ENCODE peak calls at places on chromosomes 1 and 21, in seven cellular contexts. K is thyroid gland, M is testis, X is uterus, U is Peyer's patch, T is gastrocnemius medialis, B is stomach. D is an unnamed sample.

GRCh38 chr1:82893712-82894111 is 1093.0 kb downstream of the ADGRL2 start:
- DNase-seq in B (no peak), K (no peak), T (no peak), U (no peak), M (no peak), X (no peak), D (no peak)

GRCh38 chr1:172637522-172637921 is 21.4 kb upstream of the FASLG start:
- DNase-seq in U (no peak), M (no peak), X (no peak), T (no peak), B (no peak), K (no peak), D (no peak)

GRCh38 chr1:175089319-175089718 is 21.7 kb downstream of the TNN start:
- DNase-seq in U (no peak), M (no peak), B (no peak), K (no peak), X (no peak), T (peak; percentile 17), D (no peak)

GRCh38 chr21:42684109-42684916 is 30.9 kb downstream of the PDE9A start:
- DNase-seq in K (no peak), M (no peak), T (no peak), U (no peak), B (no peak), X (no peak), D (no peak)

GRCh38 chr1:115412286-115412685 is 74.2 kb upstream of the NGF start:
- DNase-seq in T (no peak), B (no peak), U (no peak), M (no peak), X (no peak), K (no peak), D (no peak)

GRCh38 chr1:149916193-149916926 is 1.3 kb downstream of the SV2A start:
- DNase-seq in T (no peak), U (no peak), X (no peak), B (no peak), K (no peak), M (no peak), D (peak; percentile 81)

GRCh38 chr1:158024737-158025136 is 31.3 kb downstream of the KIRREL1 start:
- DNase-seq in U (no peak), B (no peak), X (no peak), T (peak; percentile 59), M (no peak), K (no peak), D (no peak)

GRCh38 chr1:59142663-59143487 is 154.0 kb upstream of the FGGY start:
- DNase-seq in X (peak; percentile 27), U (no peak), K (no peak), B (no peak), T (no peak), M (no peak), D (no peak)

GRCh38 chr1:24888971-24889670 is 41.0 kb downstream of the RUNX3 start:
- DNase-seq in U (no peak), B (no peak), T (no peak), X (no peak), M (no peak), K (no peak), D (no peak)

GRCh38 chr1:6065093-6065878 is 19.6 kb downstream of the KCNAB2 start:
- DNase-seq in B (no peak), M (no peak), U (no peak), X (no peak), T (no peak), K (no peak), D (no peak)

GRCh38 chr1:234782057-234782800 is 172.3 kb upstream of the IRF2BP2 start:
- DNase-seq in U (no peak), B (no peak), M (no peak), K (no peak), X (no peak), T (no peak), D (no peak)

GRCh38 chr21:35428489-35428888 is 379.4 kb upstream of the RUNX1 start:
- DNase-seq in M (peak; percentile 21), U (no peak), T (peak; percentile 12), X (no peak), B (no peak), K (no peak), D (peak; percentile 16)

GRCh38 chr1:8027748-8028631 is 1.9 kb upstream of the ERRFI1 start:
- DNase-seq in X (no peak), T (no peak), U (no peak), B (no peak), M (no peak), K (no peak), D (no peak)

GRCh38 chr1:23878668-23879067 is 10.6 kb upstream of the FUCA1 start:
- DNase-seq in X (no peak), K (no peak), U (no peak), T (no peak), B (no peak), M (no peak), D (no peak)

GRCh38 chr21:44706026-44706705 is 5.2 kb downstream of the TSPEAR start:
- DNase-seq in M (peak; percentile 9), T (no peak), U (no peak), X (no peak), K (no peak), B (peak; percentile 9), D (no peak)

GRCh38 chr21:44704636-44705001 is 6.8 kb downstream of the TSPEAR start:
- DNase-seq in B (no peak), M (peak; percentile 11), X (no peak), K (no peak), T (no peak), U (no peak), D (peak; percentile 6)

GRCh38 chr21:44708866-44709425 is 2.4 kb downstream of the TSPEAR start:
- DNase-seq in K (no peak), U (no peak), T (no peak), X (no peak), M (no peak), B (peak; percentile 23), D (peak; percentile 74)

GRCh38 chr21:44708213-44708865 is 3.0 kb downstream of the TSPEAR start:
- DNase-seq in K (peak; percentile 73), U (no peak), X (no peak), M (no peak), T (no peak), B (peak; percentile 19), D (peak; percentile 48)

DNA sequence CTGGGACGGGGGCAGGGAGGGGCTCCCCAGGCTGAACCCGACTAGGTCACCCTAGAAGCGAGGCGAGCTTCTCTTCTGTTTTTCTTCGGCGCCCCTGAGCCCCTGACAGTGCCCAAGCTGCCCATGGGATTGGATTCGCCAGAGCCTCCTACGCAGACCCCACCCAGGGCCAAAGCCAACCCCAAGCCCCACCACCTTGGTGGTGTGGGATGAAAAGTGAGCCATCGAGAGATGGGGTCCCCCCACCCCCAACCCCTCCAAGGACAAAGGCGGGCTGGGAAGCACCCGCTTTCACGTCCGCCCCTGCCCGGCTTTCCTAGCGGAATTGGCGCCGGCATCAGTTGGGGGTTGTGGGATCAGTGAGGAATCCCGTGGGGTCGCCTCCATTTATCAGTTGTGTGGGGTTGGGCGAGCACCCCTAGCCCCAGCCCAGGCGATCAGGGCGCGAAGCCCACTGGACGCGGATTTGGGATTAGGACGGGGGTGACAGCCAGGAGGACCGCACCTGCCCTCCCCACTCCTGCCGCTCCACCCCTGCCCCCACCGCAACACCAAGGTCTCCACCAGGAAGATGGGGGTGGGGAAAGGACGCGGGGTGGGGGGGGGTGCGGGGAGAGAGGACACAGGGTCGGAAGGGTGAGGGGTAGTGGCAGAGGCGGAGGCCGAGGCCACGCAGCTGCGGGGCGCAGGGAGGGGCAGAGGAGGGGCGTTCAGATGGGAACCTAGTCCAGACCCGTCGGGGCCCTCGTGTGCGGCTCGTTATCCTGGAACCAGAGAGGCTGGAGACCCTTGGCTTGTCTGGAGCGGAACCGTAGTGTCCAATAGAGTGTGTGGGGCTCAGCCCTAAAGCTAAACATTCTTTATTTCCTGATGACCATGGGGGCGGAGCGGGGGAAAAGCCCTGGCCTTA is 4.4 kb downstream of the TSPEAR start:
- DNase-seq in K (no peak), B (peak; percentile 16), M (no peak), T (no peak), X (no peak), U (no peak), D (no peak)
- H3K4me3 ChIP-seq in K (no peak overlapping the region), B (no peak overlapping the region), M (no peak overlapping the region), T (no peak overlapping the region), X (no peak overlapping the region), U (no peak overlapping the region), D (no peak overlapping the region)

DNA sequence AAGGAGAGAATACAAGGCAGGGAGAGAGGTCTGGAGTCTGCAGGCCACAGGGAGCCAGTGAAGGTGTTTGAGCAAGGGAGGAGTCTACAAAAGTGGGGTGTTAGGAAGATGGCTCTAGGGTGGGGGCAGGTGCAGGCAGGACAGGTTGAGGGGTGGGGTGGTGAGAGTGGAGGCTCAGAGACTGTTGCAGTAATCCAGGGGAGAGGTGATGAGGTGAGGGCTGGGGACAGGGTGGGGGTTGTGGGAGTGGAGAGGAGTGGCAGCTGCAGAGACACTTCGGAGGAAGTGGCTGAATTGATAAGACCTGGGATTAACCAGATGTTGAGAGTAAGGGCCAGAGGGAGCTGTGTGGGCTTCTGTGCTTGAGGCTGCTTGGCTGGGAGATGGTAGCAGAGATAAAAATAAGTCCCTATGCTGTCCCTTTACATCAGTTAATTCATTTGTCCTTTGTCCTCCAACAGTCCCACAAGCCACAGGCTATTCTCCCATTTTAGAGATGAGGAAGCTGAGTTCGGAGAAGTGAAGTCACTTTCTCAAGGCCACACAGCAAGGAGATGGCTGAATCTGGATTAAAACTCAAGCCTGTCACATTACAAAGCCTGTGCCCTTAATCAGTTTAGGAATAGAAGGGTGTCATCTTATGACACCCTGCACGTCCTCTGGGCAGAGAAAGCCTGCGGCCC is 54.8 kb upstream of the SYNC start:
- DNase-seq in X (no peak), T (no peak), B (no peak), K (no peak), M (no peak), U (no peak), D (no peak)
- TF ChIP-seq POLR2A in X (no peak), T (no peak), B (no peak), K (no peak), M (no peak), U (no peak), D (no peak)

DNA sequence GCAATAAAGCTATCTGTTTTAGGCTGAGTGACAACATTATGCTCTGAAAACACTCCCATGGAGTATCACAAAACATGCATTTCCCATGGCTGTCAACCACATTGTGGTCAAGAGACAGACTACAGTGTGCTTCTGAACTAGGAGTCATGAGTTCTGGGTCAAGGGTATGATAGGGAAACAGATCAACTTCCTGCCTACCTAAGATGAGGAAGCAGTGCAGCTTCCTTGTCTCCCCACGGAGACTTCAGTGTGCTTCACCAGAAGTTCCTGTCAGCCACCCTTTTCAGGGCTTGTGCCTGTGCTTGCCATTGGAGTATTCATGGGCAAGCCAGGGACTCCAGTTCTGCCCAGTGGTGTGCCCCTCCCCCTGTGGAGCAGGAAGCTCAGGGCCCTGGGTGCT is 19.9 kb downstream of the LCE3E start:
- DNase-seq in U (no peak), X (no peak), T (no peak), B (no peak), K (no peak), M (no peak), D (no peak)
- H3K4me3 ChIP-seq in U (no peak overlapping the region), X (no peak overlapping the region), T (no peak overlapping the region), B (no peak overlapping the region), K (no peak overlapping the region), M (no peak overlapping the region), D (no peak overlapping the region)

DNA sequence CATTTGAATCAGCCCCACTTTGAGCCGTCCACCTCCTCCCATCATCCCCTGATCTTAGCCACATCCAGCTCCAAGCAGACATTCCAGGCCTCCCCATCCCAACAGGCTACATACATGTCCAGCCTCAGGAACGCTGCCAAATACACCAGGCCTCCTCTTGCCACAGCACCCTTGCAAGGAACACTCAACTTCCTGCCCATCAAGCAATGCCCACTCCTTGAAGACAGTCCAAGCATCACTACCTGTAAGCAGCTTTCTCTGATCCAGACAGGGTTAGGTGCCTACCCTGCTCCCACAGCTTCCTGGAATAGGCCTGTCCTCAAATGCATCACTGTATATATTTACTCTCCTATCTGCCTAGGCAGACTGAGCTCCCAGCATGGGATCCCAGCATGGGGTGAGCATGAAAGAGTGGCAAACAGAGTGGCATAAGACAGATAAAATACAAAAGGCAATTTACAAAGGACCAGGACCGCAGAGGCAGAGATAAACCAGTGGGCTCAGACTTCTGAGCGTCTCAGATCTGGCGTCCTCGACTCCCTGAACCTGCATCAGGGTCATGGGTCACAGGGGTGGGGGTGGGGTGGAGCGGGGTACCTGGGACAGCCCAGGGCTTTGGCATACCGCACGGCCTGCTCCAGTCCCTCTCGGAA is 816 bp downstream of the HYI start:
- DNase-seq in M (peak; percentile 47), B (peak; percentile 49), K (peak; percentile 55), T (no peak), U (peak; percentile 20), X (peak; percentile 60), D (no peak)
- TF ChIP-seq POLR2A in M (no peak), B (no peak), K (no peak), T (no peak), U (no peak), X (no peak), D (no peak)